ENCODE peak calls at places on chromosomes 13 and 19, in eight cellular contexts. C is brain microvascular endothelial cell, A is colonic mucosa, E is astrocyte, K is AG10803, Z is Peyer's patch, G is ascending aorta, Y is psoas muscle. B is an unnamed sample.

GRCh38 chr13:48156466-48156865 is 61.6 kb upstream of the MED4 start:
- DNase-seq in C (no peak), A (peak; percentile 42), E (no peak), K (no peak), Z (no peak), G (no peak), Y (no peak), B (no peak)

GRCh38 chr13:57633141-57633949 is 1.8 kb downstream of the PCDH17 start:
- DNase-seq in C (no peak), A (no peak), E (peak; percentile 29), K (no peak), Z (peak; percentile 49), G (no peak), Y (peak; percentile 48), B (peak; percentile 14)

GRCh38 chr13:94369862-94370491 is 109.5 kb downstream of the DCT start:
- DNase-seq in C (no peak), A (peak; percentile 18), E (peak; percentile 22), K (no peak), Z (no peak), G (no peak), Y (no peak), B (peak; percentile 71)

GRCh38 chr13:36006895-36007294 is 124.3 kb downstream of the DCLK1 start:
- DNase-seq in C (no peak), A (no peak), E (no peak), K (no peak), Z (no peak), G (no peak), Y (no peak), B (no peak)

GRCh38 chr13:71021810-71022422 is 845.1 kb downstream of the DACH1 start:
- DNase-seq in C (no peak), A (no peak), E (no peak), K (no peak), Z (no peak), G (no peak), Y (no peak), B (no peak)

GRCh38 chr13:25584975-25585374 is 213.2 kb downstream of the ATP8A2 start:
- DNase-seq in C (no peak), A (no peak), E (no peak), K (no peak), Z (no peak), G (no peak), Y (no peak), B (no peak)

GRCh38 chr13:114104626-114105350 is 27.6 kb downstream of the RASA3 start:
- DNase-seq in C (no peak), A (no peak), E (no peak), K (no peak), Z (no peak), G (no peak), Y (peak; percentile 8), B (no peak)

GRCh38 chr13:38264363-38265134 is 85.1 kb upstream of the UFM1 start:
- DNase-seq in C (no peak), A (no peak), E (no peak), K (no peak), Z (no peak), G (no peak), Y (no peak), B (no peak)

GRCh38 chr19:3122512-3122870 is 13.3 kb upstream of the GNA15 start:
- DNase-seq in C (no peak), A (no peak), E (no peak), K (no peak), Z (no peak), G (no peak), Y (peak; percentile 9), B (no peak)

GRCh38 chr19:28023064-28023463 is 1189.9 kb downstream of the UQCRFS1 start:
- DNase-seq in C (no peak), A (no peak), E (peak; percentile 97), K (peak; percentile 77), Z (no peak), G (no peak), Y (no peak), B (peak; percentile 4)

GRCh38 chr13:39918837-39919236 is 263.4 kb downstream of the COG6 start:
- DNase-seq in C (no peak), A (no peak), E (no peak), K (no peak), Z (no peak), G (no peak), Y (no peak), B (peak; percentile 80)

GRCh38 chr13:70568571-70568970 is 460.3 kb upstream of the KLHL1 start:
- DNase-seq in C (peak; percentile 47), A (peak; percentile 21), E (peak; percentile 16), K (peak; percentile 20), Z (no peak), G (no peak), Y (no peak), B (peak; percentile 51)

GRCh38 chr19:41901707-41902360 is 18.9 kb downstream of the ARHGEF1 start:
- DNase-seq in C (no peak), A (no peak), E (no peak), K (no peak), Z (no peak), G (no peak), Y (no peak), B (no peak)

GRCh38 chr13:42107006-42107405 is 58.6 kb downstream of the DGKH start:
- DNase-seq in C (no peak), A (no peak), E (no peak), K (no peak), Z (no peak), G (no peak), Y (no peak), B (no peak)

DNA sequence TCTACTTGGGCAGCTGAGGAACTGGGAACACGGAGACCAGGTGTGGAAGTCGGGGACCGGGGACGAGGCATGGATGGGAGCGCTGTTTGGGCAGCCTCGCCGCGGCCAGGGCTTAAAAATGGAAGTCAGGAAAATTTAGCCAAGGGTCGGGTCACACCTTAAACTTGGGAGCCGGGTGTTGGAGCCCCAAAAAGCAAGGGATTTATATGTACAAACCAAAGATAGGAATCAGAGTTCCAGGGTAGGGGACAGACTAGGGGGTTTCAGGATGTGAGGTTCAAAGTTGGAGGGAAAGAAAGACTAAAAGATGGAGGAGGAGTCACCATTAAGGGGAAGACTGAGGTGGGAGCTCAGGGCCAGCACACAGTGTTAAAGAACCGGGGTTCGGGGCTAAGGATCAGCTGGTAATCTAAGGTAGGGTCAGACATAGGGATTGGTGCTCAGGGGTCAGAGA is 530 bp downstream of the FOXA3 start:
- DNase-seq in C (no peak), A (no peak), E (no peak), K (no peak), Z (no peak), G (no peak), Y (no peak), B (no peak)
- H3K4me3 ChIP-seq in C (no peak overlapping the region), A (peak overlapping the region; percentile 77), E (no peak overlapping the region), K (no peak overlapping the region), Z (peak overlapping the region; percentile 87), G (peak overlapping the region; percentile 73), Y (peak overlapping the region; percentile 92), B (no peak overlapping the region)

DNA sequence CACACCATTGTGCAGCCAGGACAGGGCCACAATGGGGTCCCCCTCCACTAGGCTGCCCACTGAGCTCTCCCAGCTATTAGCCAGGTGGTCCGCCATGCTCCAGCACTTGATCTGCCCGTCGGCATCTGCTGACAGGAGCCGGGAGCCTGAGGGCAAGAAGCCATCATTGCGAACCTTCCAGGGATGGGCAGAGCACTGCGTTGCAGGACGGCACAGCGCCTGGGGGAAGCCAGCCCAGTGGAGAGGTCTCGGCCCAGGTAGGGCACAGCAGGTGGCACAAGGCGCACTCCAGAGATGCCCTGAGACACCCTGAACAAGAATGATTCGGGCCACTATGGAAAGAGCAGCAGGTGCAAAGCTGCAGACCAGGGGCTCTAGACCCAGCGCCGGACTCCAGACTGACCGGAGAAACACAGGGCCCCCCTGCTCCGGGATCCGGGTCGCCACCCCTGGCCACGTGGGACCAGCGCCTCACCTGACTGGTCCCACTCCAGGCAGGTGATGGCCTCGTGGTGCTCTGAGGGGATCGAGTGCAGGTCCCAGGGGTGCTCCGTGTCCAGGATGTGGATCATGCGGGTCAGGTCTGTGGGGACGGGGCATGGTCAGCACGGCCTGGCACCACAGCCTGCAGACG is 3.2 kb downstream of the MED16 start:
- DNase-seq in C (no peak), A (no peak), E (no peak), K (no peak), Z (no peak), G (no peak), Y (peak; percentile 11), B (no peak)
- TF ChIP-seq CTCF in C (no peak), A (no peak), E (no peak), K (no peak), Z (no peak), G (no peak), Y (no peak), B (no peak)

GRCh38 chr13:30431269-30431950 is 9.1 kb downstream of the UBE2L5 start:
- DNase-seq in C (no peak), A (no peak), E (peak; percentile 25), K (no peak), Z (no peak), G (no peak), Y (no peak), B (no peak)
- H3K4me3 ChIP-seq in C (no peak overlapping the region), A (no peak overlapping the region), E (no peak overlapping the region), K (no peak overlapping the region), Z (no peak overlapping the region), G (no peak overlapping the region), Y (no peak overlapping the region), B (no peak overlapping the region)

DNA sequence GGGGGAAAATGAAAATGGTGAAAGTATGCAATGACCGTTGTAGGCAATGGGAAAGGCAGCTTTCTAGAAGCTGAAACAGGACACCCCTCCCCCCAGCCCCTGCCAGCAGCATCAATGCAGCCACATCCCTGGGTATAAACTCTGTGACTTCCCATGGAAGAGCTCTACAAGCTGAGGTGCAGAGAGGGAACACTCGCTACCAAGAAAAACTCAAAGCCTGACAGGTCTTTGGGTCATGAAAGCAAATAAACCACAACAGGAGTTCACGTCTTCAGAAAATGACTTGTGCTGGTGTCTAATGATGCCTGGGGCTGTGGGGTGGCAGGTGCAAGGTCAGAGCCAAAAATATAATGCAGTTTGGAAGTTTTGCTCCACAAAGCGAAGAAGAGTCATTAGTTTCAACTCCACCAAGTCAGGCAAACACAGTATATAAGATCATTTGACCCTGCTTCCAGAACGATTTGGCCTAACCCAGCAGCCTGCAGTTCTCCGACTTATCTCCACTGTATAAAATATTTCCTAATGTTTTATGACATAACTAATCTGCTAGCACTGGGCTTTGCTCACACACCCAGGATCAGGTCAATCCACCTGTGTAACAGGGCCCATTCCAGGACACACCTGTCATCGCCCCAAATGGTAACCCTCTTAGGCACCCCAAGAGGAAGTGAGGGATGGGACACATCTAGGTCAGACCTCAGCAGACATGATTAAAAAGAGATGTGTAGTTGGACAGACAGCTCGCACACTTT is 102.1 kb downstream of the IRS2 start:
- DNase-seq in C (no peak), A (peak; percentile 56), E (no peak), K (no peak), Z (no peak), G (no peak), Y (no peak), B (no peak)
- TF ChIP-seq CTCF in C (no peak), A (no peak), E (no peak), K (no peak), Z (no peak), G (no peak), Y (no peak), B (no peak)

DNA sequence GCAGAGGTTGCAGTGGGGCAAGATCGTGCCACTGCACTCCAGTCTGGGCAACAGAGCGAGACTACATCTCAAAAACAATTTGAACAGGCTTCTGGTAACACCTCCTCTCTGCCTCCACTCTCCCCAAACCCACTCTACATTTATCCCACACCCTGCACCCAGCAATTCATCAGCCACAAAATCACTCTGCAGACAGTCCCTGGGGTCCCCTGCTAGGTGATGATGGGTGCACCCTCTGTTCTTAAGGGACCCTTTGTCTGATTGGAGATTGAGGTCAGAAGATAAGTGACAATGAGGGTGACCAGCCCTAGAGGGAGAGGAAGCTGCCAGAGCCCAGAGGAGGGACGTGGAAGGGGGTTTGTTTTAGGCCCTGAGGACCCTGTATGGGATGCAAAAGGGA is 2.2 kb downstream of the BCL3 start:
- DNase-seq in C (no peak), A (no peak), E (no peak), K (no peak), Z (no peak), G (no peak), Y (no peak), B (no peak)
- H3K4me3 ChIP-seq in C (no peak overlapping the region), A (peak overlapping the region; percentile 58), E (peak overlapping the region; percentile 67), K (peak overlapping the region; percentile 76), Z (peak overlapping the region; percentile 82), G (peak overlapping the region; percentile 83), Y (peak overlapping the region; percentile 97), B (peak overlapping the region; percentile 78)